ENCODE peak calls at places on chromosomes 16 and 17, in nine cellular contexts. One of them, this sample, is unnamed.

GRCh38 chr16:14564881-14565687 is 65.0 kb downstream of the PARN start:
- ATAC-seq in CD8-positive, alpha-beta T cell: no peak
- ATAC-seq in activated T-cell treated with anti-CD3 and anti-CD28 coated beads, Interleukin-2, amount 50 U/mL, for 4 hours: no peak
- ATAC-seq in lung: no peak
- ATAC-seq in memory B cell: no peak
- ATAC-seq in foreskin keratinocyte: no peak
- ATAC-seq in natural killer cell: no peak
- ATAC-seq in pancreas: peak
- ATAC-seq in left lung: peak
- ATAC-seq in this sample: no peak

GRCh38 chr17:79138826-79139225 is 64.2 kb downstream of the ENGASE start:
- ATAC-seq in CD8-positive, alpha-beta T cell: no peak
- ATAC-seq in activated T-cell treated with anti-CD3 and anti-CD28 coated beads, Interleukin-2, amount 50 U/mL, for 4 hours: no peak
- ATAC-seq in lung: no peak
- ATAC-seq in memory B cell: no peak
- ATAC-seq in foreskin keratinocyte: no peak
- ATAC-seq in natural killer cell: no peak
- ATAC-seq in pancreas: no peak
- ATAC-seq in left lung: no peak
- ATAC-seq in this sample: no peak

GRCh38 chr17:15469260-15469659 is 1.8 kb upstream of the CDRT4 start:
- ATAC-seq in CD8-positive, alpha-beta T cell: no peak
- ATAC-seq in activated T-cell treated with anti-CD3 and anti-CD28 coated beads, Interleukin-2, amount 50 U/mL, for 4 hours: no peak
- ATAC-seq in lung: no peak
- ATAC-seq in memory B cell: no peak
- ATAC-seq in foreskin keratinocyte: no peak
- ATAC-seq in natural killer cell: no peak
- ATAC-seq in pancreas: no peak
- ATAC-seq in left lung: no peak
- ATAC-seq in this sample: no peak

GRCh38 chr17:65314212-65314611 is 177.0 kb downstream of the RGS9 start:
- ATAC-seq in CD8-positive, alpha-beta T cell: no peak
- ATAC-seq in activated T-cell treated with anti-CD3 and anti-CD28 coated beads, Interleukin-2, amount 50 U/mL, for 4 hours: no peak
- ATAC-seq in lung: no peak
- ATAC-seq in memory B cell: no peak
- ATAC-seq in foreskin keratinocyte: no peak
- ATAC-seq in natural killer cell: no peak
- ATAC-seq in pancreas: no peak
- ATAC-seq in left lung: no peak
- ATAC-seq in this sample: no peak

GRCh38 chr16:19884021-19884485 is 595 bp downstream of the GPRC5B start:
- ATAC-seq in CD8-positive, alpha-beta T cell: no peak
- ATAC-seq in activated T-cell treated with anti-CD3 and anti-CD28 coated beads, Interleukin-2, amount 50 U/mL, for 4 hours: no peak
- ATAC-seq in lung: no peak
- ATAC-seq in memory B cell: no peak
- ATAC-seq in foreskin keratinocyte: no peak
- ATAC-seq in natural killer cell: no peak
- ATAC-seq in pancreas: peak
- ATAC-seq in left lung: no peak
- ATAC-seq in this sample: no peak

GRCh38 chr16:88482630-88483391 is 29.7 kb downstream of the ZFPM1 start:
- ATAC-seq in CD8-positive, alpha-beta T cell: no peak
- ATAC-seq in activated T-cell treated with anti-CD3 and anti-CD28 coated beads, Interleukin-2, amount 50 U/mL, for 4 hours: no peak
- ATAC-seq in lung: no peak
- ATAC-seq in memory B cell: no peak
- ATAC-seq in foreskin keratinocyte: no peak
- ATAC-seq in natural killer cell: peak
- ATAC-seq in pancreas: peak
- ATAC-seq in left lung: no peak
- ATAC-seq in this sample: no peak

GRCh38 chr16:27999687-28000086 is 63.8 kb downstream of the GSG1L start:
- ATAC-seq in CD8-positive, alpha-beta T cell: no peak
- ATAC-seq in activated T-cell treated with anti-CD3 and anti-CD28 coated beads, Interleukin-2, amount 50 U/mL, for 4 hours: no peak
- ATAC-seq in lung: no peak
- ATAC-seq in memory B cell: no peak
- ATAC-seq in foreskin keratinocyte: peak
- ATAC-seq in natural killer cell: no peak
- ATAC-seq in pancreas: no peak
- ATAC-seq in left lung: no peak
- ATAC-seq in this sample: no peak

GRCh38 chr17:67441052-67441738 is 64.1 kb downstream of the PITPNC1 start:
- ATAC-seq in CD8-positive, alpha-beta T cell: peak
- ATAC-seq in activated T-cell treated with anti-CD3 and anti-CD28 coated beads, Interleukin-2, amount 50 U/mL, for 4 hours: peak
- ATAC-seq in lung: peak
- ATAC-seq in memory B cell: peak
- ATAC-seq in foreskin keratinocyte: peak
- ATAC-seq in natural killer cell: peak
- ATAC-seq in pancreas: peak
- ATAC-seq in left lung: peak
- ATAC-seq in this sample: peak

GRCh38 chr16:70679653-70680494 is 6.0 kb downstream of the MTSS2 start:
- ATAC-seq in CD8-positive, alpha-beta T cell: peak
- ATAC-seq in activated T-cell treated with anti-CD3 and anti-CD28 coated beads, Interleukin-2, amount 50 U/mL, for 4 hours: peak
- ATAC-seq in lung: no peak
- ATAC-seq in memory B cell: no peak
- ATAC-seq in foreskin keratinocyte: peak
- ATAC-seq in natural killer cell: no peak
- ATAC-seq in pancreas: peak
- ATAC-seq in left lung: no peak
- ATAC-seq in this sample: no peak

GRCh38 chr17:61219460-61219859 is 180.2 kb upstream of the TBX2 start:
- ATAC-seq in CD8-positive, alpha-beta T cell: no peak
- ATAC-seq in activated T-cell treated with anti-CD3 and anti-CD28 coated beads, Interleukin-2, amount 50 U/mL, for 4 hours: no peak
- ATAC-seq in lung: no peak
- ATAC-seq in memory B cell: no peak
- ATAC-seq in foreskin keratinocyte: no peak
- ATAC-seq in natural killer cell: no peak
- ATAC-seq in pancreas: no peak
- ATAC-seq in left lung: peak
- ATAC-seq in this sample: no peak

GRCh38 chr17:41800601-41801373 is 11.0 kb downstream of the P3H4 start:
- ATAC-seq in CD8-positive, alpha-beta T cell: no peak
- ATAC-seq in activated T-cell treated with anti-CD3 and anti-CD28 coated beads, Interleukin-2, amount 50 U/mL, for 4 hours: peak
- ATAC-seq in lung: peak
- ATAC-seq in memory B cell: peak
- ATAC-seq in foreskin keratinocyte: peak
- ATAC-seq in natural killer cell: peak
- ATAC-seq in pancreas: peak
- ATAC-seq in left lung: peak
- ATAC-seq in this sample: no peak

GRCh38 chr17:8746501-8747236 is 2.0 kb upstream of the CCDC42 start:
- ATAC-seq in CD8-positive, alpha-beta T cell: no peak
- ATAC-seq in activated T-cell treated with anti-CD3 and anti-CD28 coated beads, Interleukin-2, amount 50 U/mL, for 4 hours: no peak
- ATAC-seq in lung: no peak
- ATAC-seq in memory B cell: no peak
- ATAC-seq in foreskin keratinocyte: peak
- ATAC-seq in natural killer cell: no peak
- ATAC-seq in pancreas: no peak
- ATAC-seq in left lung: no peak
- ATAC-seq in this sample: no peak

GRCh38 chr16:1887711-1888354 is 15.9 kb upstream of the MEIOB start:
- ATAC-seq in CD8-positive, alpha-beta T cell: no peak
- ATAC-seq in activated T-cell treated with anti-CD3 and anti-CD28 coated beads, Interleukin-2, amount 50 U/mL, for 4 hours: no peak
- ATAC-seq in lung: no peak
- ATAC-seq in memory B cell: no peak
- ATAC-seq in foreskin keratinocyte: no peak
- ATAC-seq in natural killer cell: no peak
- ATAC-seq in pancreas: no peak
- ATAC-seq in left lung: no peak
- ATAC-seq in this sample: no peak

GRCh38 chr17:72334205-72334604 is 213.4 kb downstream of the SOX9 start:
- ATAC-seq in CD8-positive, alpha-beta T cell: no peak
- ATAC-seq in activated T-cell treated with anti-CD3 and anti-CD28 coated beads, Interleukin-2, amount 50 U/mL, for 4 hours: no peak
- ATAC-seq in lung: no peak
- ATAC-seq in memory B cell: no peak
- ATAC-seq in foreskin keratinocyte: no peak
- ATAC-seq in natural killer cell: no peak
- ATAC-seq in pancreas: peak
- ATAC-seq in left lung: no peak
- ATAC-seq in this sample: no peak

GRCh38 chr17:5033352-5034015 is 1.7 kb downstream of the SLC52A1 start:
- ATAC-seq in CD8-positive, alpha-beta T cell: no peak
- ATAC-seq in activated T-cell treated with anti-CD3 and anti-CD28 coated beads, Interleukin-2, amount 50 U/mL, for 4 hours: no peak
- ATAC-seq in lung: no peak
- ATAC-seq in memory B cell: no peak
- ATAC-seq in foreskin keratinocyte: no peak
- ATAC-seq in natural killer cell: no peak
- ATAC-seq in pancreas: no peak
- ATAC-seq in left lung: no peak
- ATAC-seq in this sample: no peak

GRCh38 chr16:59905131-59905530 is 1171.0 kb upstream of the GOT2 start:
- ATAC-seq in CD8-positive, alpha-beta T cell: no peak
- ATAC-seq in activated T-cell treated with anti-CD3 and anti-CD28 coated beads, Interleukin-2, amount 50 U/mL, for 4 hours: no peak
- ATAC-seq in lung: no peak
- ATAC-seq in memory B cell: no peak
- ATAC-seq in foreskin keratinocyte: peak
- ATAC-seq in natural killer cell: no peak
- ATAC-seq in pancreas: no peak
- ATAC-seq in left lung: no peak
- ATAC-seq in this sample: no peak

GRCh38 chr17:78815696-78816095 is 24.9 kb downstream of the USP36 start:
- ATAC-seq in CD8-positive, alpha-beta T cell: no peak
- ATAC-seq in activated T-cell treated with anti-CD3 and anti-CD28 coated beads, Interleukin-2, amount 50 U/mL, for 4 hours: no peak
- ATAC-seq in lung: no peak
- ATAC-seq in memory B cell: no peak
- ATAC-seq in foreskin keratinocyte: no peak
- ATAC-seq in natural killer cell: no peak
- ATAC-seq in pancreas: no peak
- ATAC-seq in left lung: no peak
- ATAC-seq in this sample: no peak

GRCh38 chr17:28473542-28473941 is at the start of gene SLC13A2:
- ATAC-seq in CD8-positive, alpha-beta T cell: no peak
- ATAC-seq in activated T-cell treated with anti-CD3 and anti-CD28 coated beads, Interleukin-2, amount 50 U/mL, for 4 hours: no peak
- ATAC-seq in lung: no peak
- ATAC-seq in memory B cell: no peak
- ATAC-seq in foreskin keratinocyte: no peak
- ATAC-seq in natural killer cell: no peak
- ATAC-seq in pancreas: peak
- ATAC-seq in left lung: peak
- ATAC-seq in this sample: no peak

GRCh38 chr17:79982986-79983385 is 52.7 kb downstream of the TBC1D16 start:
- ATAC-seq in CD8-positive, alpha-beta T cell: no peak
- ATAC-seq in activated T-cell treated with anti-CD3 and anti-CD28 coated beads, Interleukin-2, amount 50 U/mL, for 4 hours: no peak
- ATAC-seq in lung: no peak
- ATAC-seq in memory B cell: no peak
- ATAC-seq in foreskin keratinocyte: no peak
- ATAC-seq in natural killer cell: no peak
- ATAC-seq in pancreas: no peak
- ATAC-seq in left lung: no peak
- ATAC-seq in this sample: no peak

GRCh38 chr17:45451131-45451530 is 18.5 kb upstream of the ARHGAP27 start:
- ATAC-seq in CD8-positive, alpha-beta T cell: no peak
- ATAC-seq in activated T-cell treated with anti-CD3 and anti-CD28 coated beads, Interleukin-2, amount 50 U/mL, for 4 hours: no peak
- ATAC-seq in lung: no peak
- ATAC-seq in memory B cell: peak
- ATAC-seq in foreskin keratinocyte: no peak
- ATAC-seq in natural killer cell: peak
- ATAC-seq in pancreas: no peak
- ATAC-seq in left lung: no peak
- ATAC-seq in this sample: no peak

GRCh38 chr17:68909066-68909465 is 46.1 kb downstream of the ABCA8 start:
- ATAC-seq in CD8-positive, alpha-beta T cell: no peak
- ATAC-seq in activated T-cell treated with anti-CD3 and anti-CD28 coated beads, Interleukin-2, amount 50 U/mL, for 4 hours: no peak
- ATAC-seq in lung: peak
- ATAC-seq in memory B cell: peak
- ATAC-seq in foreskin keratinocyte: peak
- ATAC-seq in natural killer cell: no peak
- ATAC-seq in pancreas: peak
- ATAC-seq in left lung: peak
- ATAC-seq in this sample: no peak

GRCh38 chr16:29014561-29015029 is 29.7 kb downstream of the LAT start:
- ATAC-seq in CD8-positive, alpha-beta T cell: no peak
- ATAC-seq in activated T-cell treated with anti-CD3 and anti-CD28 coated beads, Interleukin-2, amount 50 U/mL, for 4 hours: no peak
- ATAC-seq in lung: no peak
- ATAC-seq in memory B cell: no peak
- ATAC-seq in foreskin keratinocyte: no peak
- ATAC-seq in natural killer cell: no peak
- ATAC-seq in pancreas: no peak
- ATAC-seq in left lung: no peak
- ATAC-seq in this sample: no peak

GRCh38 chr16:86948046-86948445 is 369.1 kb downstream of the C16orf95 start:
- ATAC-seq in CD8-positive, alpha-beta T cell: no peak
- ATAC-seq in activated T-cell treated with anti-CD3 and anti-CD28 coated beads, Interleukin-2, amount 50 U/mL, for 4 hours: no peak
- ATAC-seq in lung: no peak
- ATAC-seq in memory B cell: no peak
- ATAC-seq in foreskin keratinocyte: no peak
- ATAC-seq in natural killer cell: no peak
- ATAC-seq in pancreas: no peak
- ATAC-seq in left lung: no peak
- ATAC-seq in this sample: no peak

GRCh38 chr17:43927101-43927935 is 15.0 kb downstream of the PPY start:
- ATAC-seq in CD8-positive, alpha-beta T cell: peak
- ATAC-seq in activated T-cell treated with anti-CD3 and anti-CD28 coated beads, Interleukin-2, amount 50 U/mL, for 4 hours: peak
- ATAC-seq in lung: no peak
- ATAC-seq in memory B cell: no peak
- ATAC-seq in foreskin keratinocyte: no peak
- ATAC-seq in natural killer cell: peak
- ATAC-seq in pancreas: peak
- ATAC-seq in left lung: peak
- ATAC-seq in this sample: no peak

GRCh38 chr17:29070795-29071194 is 27.9 kb downstream of the PIPOX start:
- ATAC-seq in CD8-positive, alpha-beta T cell: no peak
- ATAC-seq in activated T-cell treated with anti-CD3 and anti-CD28 coated beads, Interleukin-2, amount 50 U/mL, for 4 hours: no peak
- ATAC-seq in lung: no peak
- ATAC-seq in memory B cell: no peak
- ATAC-seq in foreskin keratinocyte: no peak
- ATAC-seq in natural killer cell: no peak
- ATAC-seq in pancreas: no peak
- ATAC-seq in left lung: no peak
- ATAC-seq in this sample: no peak

GRCh38 chr17:82317394-82318168 is at the start of gene CD7:
- ATAC-seq in CD8-positive, alpha-beta T cell: peak
- ATAC-seq in activated T-cell treated with anti-CD3 and anti-CD28 coated beads, Interleukin-2, amount 50 U/mL, for 4 hours: peak
- ATAC-seq in lung: no peak
- ATAC-seq in memory B cell: no peak
- ATAC-seq in foreskin keratinocyte: no peak
- ATAC-seq in natural killer cell: peak
- ATAC-seq in pancreas: no peak
- ATAC-seq in left lung: no peak
- ATAC-seq in this sample: peak

GRCh38 chr17:10081571-10082169 is 116.7 kb downstream of the GAS7 start:
- ATAC-seq in CD8-positive, alpha-beta T cell: peak
- ATAC-seq in activated T-cell treated with anti-CD3 and anti-CD28 coated beads, Interleukin-2, amount 50 U/mL, for 4 hours: peak
- ATAC-seq in lung: no peak
- ATAC-seq in memory B cell: no peak
- ATAC-seq in foreskin keratinocyte: no peak
- ATAC-seq in natural killer cell: peak
- ATAC-seq in pancreas: no peak
- ATAC-seq in left lung: no peak
- ATAC-seq in this sample: no peak

GRCh38 chr17:69447726-69448125 is 33.2 kb downstream of the MAP2K6 start:
- ATAC-seq in CD8-positive, alpha-beta T cell: no peak
- ATAC-seq in activated T-cell treated with anti-CD3 and anti-CD28 coated beads, Interleukin-2, amount 50 U/mL, for 4 hours: no peak
- ATAC-seq in lung: no peak
- ATAC-seq in memory B cell: no peak
- ATAC-seq in foreskin keratinocyte: no peak
- ATAC-seq in natural killer cell: no peak
- ATAC-seq in pancreas: no peak
- ATAC-seq in left lung: peak
- ATAC-seq in this sample: no peak

GRCh38 chr16:85370543-85370880 is 242.6 kb upstream of the GSE1 start:
- ATAC-seq in CD8-positive, alpha-beta T cell: no peak
- ATAC-seq in activated T-cell treated with anti-CD3 and anti-CD28 coated beads, Interleukin-2, amount 50 U/mL, for 4 hours: no peak
- ATAC-seq in lung: no peak
- ATAC-seq in memory B cell: no peak
- ATAC-seq in foreskin keratinocyte: peak
- ATAC-seq in natural killer cell: no peak
- ATAC-seq in pancreas: no peak
- ATAC-seq in left lung: peak
- ATAC-seq in this sample: no peak

GRCh38 chr16:20300312-20301097 is 26.8 kb downstream of the GP2 start:
- ATAC-seq in CD8-positive, alpha-beta T cell: no peak
- ATAC-seq in activated T-cell treated with anti-CD3 and anti-CD28 coated beads, Interleukin-2, amount 50 U/mL, for 4 hours: peak
- ATAC-seq in lung: peak
- ATAC-seq in memory B cell: no peak
- ATAC-seq in foreskin keratinocyte: peak
- ATAC-seq in natural killer cell: peak
- ATAC-seq in pancreas: peak
- ATAC-seq in left lung: peak
- ATAC-seq in this sample: no peak

GRCh38 chr17:48429156-48429555 is 858 bp downstream of the SKAP1 start:
- ATAC-seq in CD8-positive, alpha-beta T cell: peak
- ATAC-seq in activated T-cell treated with anti-CD3 and anti-CD28 coated beads, Interleukin-2, amount 50 U/mL, for 4 hours: peak
- ATAC-seq in lung: no peak
- ATAC-seq in memory B cell: no peak
- ATAC-seq in foreskin keratinocyte: no peak
- ATAC-seq in natural killer cell: peak
- ATAC-seq in pancreas: no peak
- ATAC-seq in left lung: no peak
- ATAC-seq in this sample: peak

This sample was measured in activated CD4-positive, CD25-positive, alpha-beta regulatory T cell treated with anti-CD3 and anti-CD28 coated beads, Interleukin-2, amount 50 U/mL, for 24 hours.